ENCODE peak calls at places on chromosomes 5 and 9, in five cellular contexts. One of them, this sample, is unnamed.
A peak's percentile ranks its signal among the peaks of the same experiment; 100 is the strongest.

GRCh38 chr9:7402704-7403389 is 396.7 kb downstream of the DMAC1 start:
- DNase-seq in A549: no peak
- DNase-seq in K562: no peak
- DNase-seq in IMR-90: no peak
- DNase-seq in H1: no peak
- DNase-seq in this sample: no peak

GRCh38 chr9:93065321-93065720 is 6.8 kb downstream of the SUSD3 start:
- DNase-seq in A549: no peak
- DNase-seq in K562: no peak
- DNase-seq in IMR-90: no peak
- DNase-seq in H1: no peak
- DNase-seq in this sample: no peak

GRCh38 chr5:104942735-104943134 is 1380.1 kb upstream of the NUDT12 start:
- DNase-seq in A549: no peak
- DNase-seq in K562: no peak
- DNase-seq in IMR-90: no peak
- DNase-seq in H1: no peak
- DNase-seq in this sample: no peak

GRCh38 chr5:42858031-42858643 is 46.4 kb upstream of the SELENOP start:
- DNase-seq in A549: no peak
- DNase-seq in K562: no peak
- DNase-seq in IMR-90: no peak
- DNase-seq in H1: no peak
- DNase-seq in this sample: no peak

GRCh38 chr5:1316941-1317340 is 22.1 kb upstream of the TERT start:
- DNase-seq in A549: no peak
- DNase-seq in K562: no peak
- DNase-seq in IMR-90: no peak
- DNase-seq in H1: no peak
- DNase-seq in this sample: no peak

GRCh38 chr9:90044710-90045151 is 439.9 kb downstream of the GADD45G start:
- DNase-seq in A549: peak; percentile 73
- DNase-seq in K562: no peak
- DNase-seq in IMR-90: no peak
- DNase-seq in H1: peak; percentile 27
- DNase-seq in this sample: peak; percentile 5

GRCh38 chr9:128724744-128725211 is 851 bp upstream of the ZDHHC12 start:
- DNase-seq in A549: peak; percentile 83
- DNase-seq in K562: peak; percentile 91
- DNase-seq in IMR-90: peak; percentile 64
- DNase-seq in H1: peak; percentile 84
- DNase-seq in this sample: peak; percentile 20

GRCh38 chr5:101390317-101390908 is 487.3 kb upstream of the ST8SIA4 start:
- DNase-seq in A549: peak; percentile 80
- DNase-seq in K562: peak; percentile 8
- DNase-seq in IMR-90: peak; percentile 45
- DNase-seq in H1: no peak
- DNase-seq in this sample: peak; percentile 46

GRCh38 chr5:23012842-23013241 is 159.7 kb upstream of the CDH12 start:
- DNase-seq in A549: no peak
- DNase-seq in K562: no peak
- DNase-seq in IMR-90: no peak
- DNase-seq in H1: no peak
- DNase-seq in this sample: no peak

DNA sequence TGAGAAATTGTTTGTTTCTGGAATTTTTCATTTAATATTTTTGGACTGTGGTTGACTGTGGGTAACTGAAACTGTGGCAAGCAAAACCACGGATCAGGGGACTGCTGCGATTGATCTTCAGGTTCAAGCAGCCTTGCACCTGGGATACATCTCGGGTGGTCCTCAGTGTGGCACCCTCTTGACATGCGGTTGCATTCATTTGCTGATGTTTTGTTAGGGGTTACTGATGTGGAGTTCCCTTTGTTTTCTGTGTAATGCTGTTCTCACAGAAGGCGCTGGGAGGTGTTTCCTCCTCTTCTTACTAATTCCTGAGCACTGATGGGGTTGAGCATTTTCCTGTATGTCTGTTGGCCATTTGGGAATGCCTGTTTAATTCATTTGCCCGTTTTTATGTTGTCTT is 60.4 kb downstream of the EHMT1 start:
- DNase-seq in A549: no peak
- DNase-seq in K562: no peak
- DNase-seq in IMR-90: no peak
- DNase-seq in H1: no peak
- DNase-seq in this sample: no peak
- TF ChIP-seq MAFK in A549: no peak
- TF ChIP-seq MAFK in K562: no peak
- TF ChIP-seq MAFK in IMR-90: no peak
- TF ChIP-seq MAFK in H1: no peak
- TF ChIP-seq MAFK in this sample: no peak

GRCh38 chr5:54519083-54519541 is 1.6 kb downstream of the SNX18 start:
- DNase-seq in A549: no peak
- DNase-seq in K562: no peak
- DNase-seq in IMR-90: no peak
- DNase-seq in H1: no peak
- DNase-seq in this sample: no peak
- H3K27ac ChIP-seq in A549: no peak overlapping the region
- H3K27ac ChIP-seq in K562: no peak overlapping the region
- H3K27ac ChIP-seq in IMR-90: peak overlapping the region; percentile 88
- H3K27ac ChIP-seq in H1: no peak overlapping the region
- H3K27ac ChIP-seq in this sample: no peak overlapping the region

GRCh38 chr5:134550271-134551214 is 25.1 kb downstream of the JADE2 start:
- DNase-seq in A549: no peak
- DNase-seq in K562: no peak
- DNase-seq in IMR-90: peak; percentile 59
- DNase-seq in H1: no peak
- DNase-seq in this sample: no peak

GRCh38 chr5:134549714-134550113 is 24.2 kb downstream of the JADE2 start:
- DNase-seq in A549: no peak
- DNase-seq in K562: no peak
- DNase-seq in IMR-90: peak; percentile 84
- DNase-seq in H1: no peak
- DNase-seq in this sample: no peak

GRCh38 chr5:134545070-134545868 is 19.8 kb downstream of the JADE2 start:
- DNase-seq in A549: no peak
- DNase-seq in K562: no peak
- DNase-seq in IMR-90: no peak
- DNase-seq in H1: no peak
- DNase-seq in this sample: no peak

GRCh38 chr5:134547999-134548626 is 22.6 kb downstream of the JADE2 start:
- DNase-seq in A549: no peak
- DNase-seq in K562: no peak
- DNase-seq in IMR-90: no peak
- DNase-seq in H1: no peak
- DNase-seq in this sample: no peak

GRCh38 chr5:134547579-134547978 is 22.1 kb downstream of the JADE2 start:
- DNase-seq in A549: no peak
- DNase-seq in K562: no peak
- DNase-seq in IMR-90: peak; percentile 93
- DNase-seq in H1: no peak
- DNase-seq in this sample: no peak
- TF ChIP-seq MAFK in A549: no peak
- TF ChIP-seq MAFK in K562: no peak
- TF ChIP-seq MAFK in IMR-90: no peak
- TF ChIP-seq MAFK in H1: no peak
- TF ChIP-seq MAFK in this sample: no peak

GRCh38 chr5:176861276-176861675 is 37.9 kb downstream of the HK3 start:
- DNase-seq in A549: no peak
- DNase-seq in K562: no peak
- DNase-seq in IMR-90: no peak
- DNase-seq in H1: no peak
- DNase-seq in this sample: no peak
- H3K27ac ChIP-seq in A549: no peak overlapping the region
- H3K27ac ChIP-seq in K562: no peak overlapping the region
- H3K27ac ChIP-seq in IMR-90: no peak overlapping the region
- H3K27ac ChIP-seq in H1: no peak overlapping the region
- H3K27ac ChIP-seq in this sample: no peak overlapping the region

GRCh38 chr9:132743886-132744544 is 73.8 kb downstream of the GTF3C4 start:
- DNase-seq in A549: no peak
- DNase-seq in K562: no peak
- DNase-seq in IMR-90: no peak
- DNase-seq in H1: no peak
- DNase-seq in this sample: no peak

GRCh38 chr9:132745911-132746709 is 75.8 kb downstream of the GTF3C4 start:
- DNase-seq in A549: no peak
- DNase-seq in K562: no peak
- DNase-seq in IMR-90: no peak
- DNase-seq in H1: no peak
- DNase-seq in this sample: no peak

GRCh38 chr9:132742821-132743311 is 72.6 kb downstream of the GTF3C4 start:
- DNase-seq in A549: no peak
- DNase-seq in K562: no peak
- DNase-seq in IMR-90: no peak
- DNase-seq in H1: no peak
- DNase-seq in this sample: no peak

GRCh38 chr9:132748450-132748849 is 78.2 kb downstream of the GTF3C4 start:
- DNase-seq in A549: no peak
- DNase-seq in K562: no peak
- DNase-seq in IMR-90: peak; percentile 18
- DNase-seq in H1: no peak
- DNase-seq in this sample: no peak

DNA sequence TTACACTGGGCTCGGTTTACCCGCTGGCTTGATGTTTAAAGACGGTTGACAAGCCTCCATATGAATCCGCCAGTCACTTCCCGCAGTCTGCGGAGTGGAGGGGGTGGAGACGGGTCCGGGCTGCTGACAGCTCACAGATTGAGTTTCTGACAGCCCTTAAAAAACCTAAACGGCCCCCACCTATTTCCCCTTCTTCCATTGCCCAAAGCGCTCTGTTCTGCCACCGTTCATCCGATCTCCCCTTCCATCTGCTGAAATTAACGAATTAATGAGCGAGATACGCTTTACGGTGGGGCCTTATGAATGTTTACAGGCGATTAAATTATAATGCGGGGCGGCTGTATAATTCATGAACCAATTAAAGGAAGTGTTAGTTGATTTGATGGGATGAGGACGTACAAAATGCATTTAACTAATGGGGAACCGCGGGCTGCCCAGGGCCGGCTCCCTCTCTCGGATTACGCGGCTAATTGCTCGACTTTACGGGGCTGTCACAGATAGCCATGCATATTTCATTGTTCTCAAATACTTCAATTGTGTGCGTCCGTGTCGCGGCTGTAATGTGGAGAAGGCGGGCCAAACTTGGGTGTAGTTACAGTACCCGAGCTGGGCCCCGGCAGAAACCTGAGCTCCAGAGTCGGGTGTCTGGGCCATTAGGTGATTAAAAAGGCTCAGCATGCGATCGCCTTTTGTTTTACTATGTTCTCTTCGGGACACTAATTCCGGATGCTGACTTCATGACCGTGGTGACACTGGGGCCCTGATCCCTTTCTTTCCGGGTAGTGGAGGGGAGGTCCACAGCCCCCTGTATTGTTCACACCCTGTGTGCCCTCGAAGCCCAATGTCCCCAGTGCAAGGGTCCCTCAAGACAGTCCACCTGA is 74.9 kb downstream of the GTF3C4 start:
- DNase-seq in A549: no peak
- DNase-seq in K562: no peak
- DNase-seq in IMR-90: no peak
- DNase-seq in H1: no peak
- DNase-seq in this sample: no peak
- TF ChIP-seq MAFK in A549: no peak
- TF ChIP-seq MAFK in K562: no peak
- TF ChIP-seq MAFK in IMR-90: no peak
- TF ChIP-seq MAFK in H1: no peak
- TF ChIP-seq MAFK in this sample: no peak

DNA sequence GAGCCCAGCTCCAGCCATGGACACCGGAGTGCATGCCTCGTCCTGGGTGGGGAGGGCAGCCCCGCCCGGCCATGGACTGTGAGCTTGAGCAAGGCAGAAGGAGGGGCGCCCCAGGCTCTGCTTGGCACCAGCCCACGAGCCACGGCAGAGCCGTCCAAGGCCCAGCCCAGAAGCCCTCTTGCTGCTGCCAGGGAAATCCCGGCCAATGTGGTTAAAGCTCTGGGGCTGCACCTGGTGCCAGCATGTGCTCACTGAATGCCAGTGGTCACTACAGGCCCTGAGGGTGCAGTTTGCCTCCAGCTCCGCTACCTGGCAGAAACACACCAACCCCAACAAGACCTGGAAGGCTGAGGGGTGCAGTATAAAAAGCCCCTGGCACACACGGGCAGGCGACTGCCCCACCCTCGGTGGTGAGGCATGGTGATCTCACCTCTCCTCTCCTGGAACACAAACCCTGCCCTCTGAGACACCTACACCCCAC is 11.8 kb downstream of the BRD3 start:
- DNase-seq in A549: peak; percentile 45
- DNase-seq in K562: no peak
- DNase-seq in IMR-90: peak; percentile 62
- DNase-seq in H1: no peak
- DNase-seq in this sample: no peak
- H3K27ac ChIP-seq in A549: peak overlapping the region; percentile 67
- H3K27ac ChIP-seq in K562: no peak overlapping the region
- H3K27ac ChIP-seq in IMR-90: no peak overlapping the region
- H3K27ac ChIP-seq in H1: no peak overlapping the region
- H3K27ac ChIP-seq in this sample: no peak overlapping the region

GRCh38 chr5:134510970-134511795 is 14.3 kb upstream of the JADE2 start:
- DNase-seq in A549: peak; percentile 82
- DNase-seq in K562: no peak
- DNase-seq in IMR-90: peak; percentile 69
- DNase-seq in H1: peak; percentile 58
- DNase-seq in this sample: peak; percentile 65
- TF ChIP-seq MAFK in A549: no peak
- TF ChIP-seq MAFK in K562: no peak
- TF ChIP-seq MAFK in IMR-90: no peak
- TF ChIP-seq MAFK in H1: no peak
- TF ChIP-seq MAFK in this sample: no peak